ENCODE peak calls at places on chromosomes 13 and 19, in eight cellular contexts. I is activated T-cell treated with anti-CD3 and anti-CD28 coated beads, Interleukin-2, amount 50 U/mL, for 48 hours; F is LHCN-M2; K is stimulated activated CD4-positive, alpha-beta T cell treated with anti-CD3 and anti-CD28 coated beads, Interleukin-1b, Interleukin-23, amount 100 ng/mL, for 24 hours; Y is mucosa of descending colon; T is right cardiac atrium; C is germinal center; G is kidney tubule cell. X is an unnamed sample.

GRCh38 chr19:33689138-33689746 is 67.5 kb downstream of the CHST8 start:
- DNase-seq in I (no peak), F (no peak), K (no peak), Y (no peak), T (no peak), C (no peak), G (no peak), X (no peak)

GRCh38 chr13:74747186-74747955 is 613.2 kb upstream of the KLF12 start:
- DNase-seq in I (no peak), F (peak), K (no peak), Y (no peak), T (no peak), C (no peak), G (no peak), X (no peak)

GRCh38 chr13:39336964-39337363 is 266.0 kb downstream of the LHFPL6 start:
- DNase-seq in I (no peak), F (no peak), K (no peak), Y (no peak), T (no peak), C (no peak), G (no peak), X (no peak)

GRCh38 chr13:26377038-26377437 is 123.1 kb downstream of the CDK8 start:
- DNase-seq in I (peak), F (peak), K (no peak), Y (no peak), T (peak), C (peak), G (peak), X (peak)

GRCh38 chr19:47444388-47444821 is 25.1 kb upstream of the MEIS3 start:
- DNase-seq in I (no peak), F (no peak), K (no peak), Y (no peak), T (no peak), C (no peak), G (no peak), X (no peak)

GRCh38 chr19:15010497-15011255 is 31.0 kb upstream of the SLC1A6 start:
- DNase-seq in I (no peak), F (no peak), K (no peak), Y (no peak), T (no peak), C (no peak), G (no peak), X (no peak)

GRCh38 chr19:35644987-35645679 is 3.0 kb upstream of the COX6B1 start:
- DNase-seq in I (peak), F (peak), K (peak), Y (peak), T (peak), C (peak), G (peak), X (peak)

GRCh38 chr19:3785464-3785937 is 680 bp downstream of the MATK start:
- DNase-seq in I (peak), F (no peak), K (peak), Y (no peak), T (no peak), C (no peak), G (peak), X (no peak)

GRCh38 chr13:29081036-29081435 is 260.9 kb downstream of the MTUS2 start:
- DNase-seq in I (no peak), F (peak), K (no peak), Y (no peak), T (no peak), C (peak), G (no peak), X (no peak)